ENCODE peak calls at places on chromosomes 12 and 14, in seven cellular contexts. I is uterus, C is endothelial cell of umbilical vein, R is sigmoid colon, L is stomach, Y is mammary epithelial cell, W is fibroblast of lung. F is an unnamed sample.
A peak's percentile ranks its signal among the peaks of the same experiment; 100 is the strongest.

GRCh38 chr12:125245601-125246345 is 180.5 kb downstream of the AACS start:
- DNase-seq in I (no peak), C (no peak), R (no peak), L (no peak), Y (no peak), W (no peak), F (no peak)

GRCh38 chr12:75655233-75655879 is 143.9 kb upstream of the KRR1 start:
- DNase-seq in I (no peak), C (no peak), R (no peak), L (no peak), Y (no peak), W (no peak), F (no peak)

GRCh38 chr14:80468331-80469122 is 257.2 kb upstream of the DIO2 start:
- DNase-seq in I (no peak), C (no peak), R (no peak), L (no peak), Y (no peak), W (no peak), F (no peak)

GRCh38 chr14:56561586-56561985 is 18.0 kb upstream of the TMEM260 start:
- DNase-seq in I (no peak), C (no peak), R (no peak), L (no peak), Y (no peak), W (no peak), F (no peak)

GRCh38 chr12:30806989-30807694 is 52.4 kb upstream of the CAPRIN2 start:
- DNase-seq in I (peak; percentile 33), C (peak; percentile 78), R (no peak), L (peak; percentile 41), Y (peak; percentile 54), W (peak; percentile 73), F (peak; percentile 46)

GRCh38 chr14:104116544-104117340 is 21.6 kb upstream of the KIF26A start:
- DNase-seq in I (peak; percentile 1), C (no peak), R (no peak), L (peak; percentile 85), Y (peak; percentile 63), W (no peak), F (peak; percentile 77)

GRCh38 chr12:91111366-91112321 is at the start of gene LUM:
- DNase-seq in I (peak; percentile 56), C (peak; percentile 6), R (no peak), L (no peak), Y (no peak), W (peak; percentile 80), F (no peak)

GRCh38 chr12:86249856-86250255 is 6.3 kb downstream of the MGAT4C start:
- DNase-seq in I (no peak), C (no peak), R (no peak), L (no peak), Y (no peak), W (peak; percentile 93), F (no peak)

GRCh38 chr14:97221572-97221971 is 424.4 kb downstream of the VRK1 start:
- DNase-seq in I (no peak), C (no peak), R (no peak), L (no peak), Y (no peak), W (no peak), F (no peak)

GRCh38 chr12:131950182-131950913 is 606 bp downstream of the EP400 start:
- DNase-seq in I (peak; percentile 29), C (peak; percentile 30), R (peak; percentile 70), L (peak; percentile 28), Y (peak; percentile 12), W (no peak), F (peak; percentile 21)

GRCh38 chr12:61272441-61272840 is 987.8 kb upstream of the USP15 start:
- DNase-seq in I (no peak), C (no peak), R (no peak), L (no peak), Y (peak; percentile 79), W (no peak), F (no peak)

GRCh38 chr12:66335746-66336145 is 33.5 kb downstream of the HELB start:
- DNase-seq in I (no peak), C (no peak), R (no peak), L (no peak), Y (no peak), W (no peak), F (no peak)

GRCh38 chr12:32870716-32871115 is 25.9 kb downstream of the PKP2 start:
- DNase-seq in I (no peak), C (no peak), R (no peak), L (no peak), Y (no peak), W (no peak), F (no peak)

GRCh38 chr12:132158677-132159554 is 14.7 kb downstream of the NOC4L start:
- DNase-seq in I (no peak), C (no peak), R (no peak), L (no peak), Y (peak; percentile 75), W (no peak), F (no peak)

GRCh38 chr12:69510176-69510827 is 40.1 kb downstream of the FRS2 start:
- DNase-seq in I (no peak), C (no peak), R (no peak), L (peak; percentile 50), Y (no peak), W (no peak), F (no peak)

GRCh38 chr12:119180380-119181040 is 1.8 kb downstream of the HSPB8 start:
- DNase-seq in I (peak; percentile 51), C (peak; percentile 51), R (peak; percentile 90), L (peak; percentile 31), Y (no peak), W (peak; percentile 74), F (no peak)

GRCh38 chr12:41014643-41015020 is 173.5 kb upstream of the PDZRN4 start:
- DNase-seq in I (no peak), C (peak; percentile 86), R (no peak), L (no peak), Y (peak; percentile 58), W (peak; percentile 76), F (peak; percentile 1)

GRCh38 chr12:124438415-124439056 is 128.9 kb downstream of the NCOR2 start:
- DNase-seq in I (no peak), C (no peak), R (no peak), L (no peak), Y (no peak), W (no peak), F (no peak)

GRCh38 chr14:50045039-50045711 is 71.2 kb downstream of the VCPKMT start:
- DNase-seq in I (peak; percentile 88), C (peak; percentile 69), R (peak; percentile 91), L (peak; percentile 87), Y (peak; percentile 62), W (peak; percentile 84), F (no peak)

GRCh38 chr12:56600753-56601152 is 29.4 kb downstream of the BAZ2A start:
- DNase-seq in I (no peak), C (no peak), R (no peak), L (no peak), Y (no peak), W (no peak), F (no peak)

GRCh38 chr12:112936264-112936663 is 2.0 kb upstream of the OAS3 start:
- DNase-seq in I (no peak), C (no peak), R (no peak), L (no peak), Y (peak; percentile 74), W (no peak), F (no peak)

GRCh38 chr12:67026847-67027246 is 242.3 kb upstream of the CAND1 start:
- DNase-seq in I (no peak), C (no peak), R (no peak), L (no peak), Y (no peak), W (no peak), F (no peak)

GRCh38 chr14:65479386-65479785 is 66.9 kb downstream of the FUT8 start:
- DNase-seq in I (no peak), C (no peak), R (no peak), L (no peak), Y (no peak), W (no peak), F (no peak)

GRCh38 chr14:65478596-65478995 is 66.1 kb downstream of the FUT8 start:
- DNase-seq in I (no peak), C (peak; percentile 64), R (no peak), L (no peak), Y (peak; percentile 70), W (peak; percentile 92), F (peak; percentile 28)

GRCh38 chr14:65476942-65477318 is 64.4 kb downstream of the FUT8 start:
- DNase-seq in I (no peak), C (no peak), R (no peak), L (no peak), Y (no peak), W (no peak), F (no peak)

GRCh38 chr14:65478017-65478416 is 65.5 kb downstream of the FUT8 start:
- DNase-seq in I (no peak), C (no peak), R (no peak), L (no peak), Y (no peak), W (no peak), F (no peak)

GRCh38 chr14:65476290-65476941 is 63.9 kb downstream of the FUT8 start:
- DNase-seq in I (no peak), C (no peak), R (no peak), L (no peak), Y (no peak), W (no peak), F (no peak)
- TF ChIP-seq CTCF in I (no peak), C (no peak), R (no peak), L (no peak), Y (no peak), W (no peak), F (no peak)

GRCh38 chr12:38907171-38907923 is 2.0 kb upstream of the CPNE8 start:
- DNase-seq in I (no peak), C (no peak), R (no peak), L (no peak), Y (peak; percentile 37), W (no peak), F (no peak)
- H3K27ac ChIP-seq in I (peak overlapping the region; percentile 85), C (no peak overlapping the region), R (peak overlapping the region; percentile 91), L (peak overlapping the region; percentile 93), Y (peak overlapping the region; percentile 16), W (no peak overlapping the region), F (peak overlapping the region; percentile 99)

DNA sequence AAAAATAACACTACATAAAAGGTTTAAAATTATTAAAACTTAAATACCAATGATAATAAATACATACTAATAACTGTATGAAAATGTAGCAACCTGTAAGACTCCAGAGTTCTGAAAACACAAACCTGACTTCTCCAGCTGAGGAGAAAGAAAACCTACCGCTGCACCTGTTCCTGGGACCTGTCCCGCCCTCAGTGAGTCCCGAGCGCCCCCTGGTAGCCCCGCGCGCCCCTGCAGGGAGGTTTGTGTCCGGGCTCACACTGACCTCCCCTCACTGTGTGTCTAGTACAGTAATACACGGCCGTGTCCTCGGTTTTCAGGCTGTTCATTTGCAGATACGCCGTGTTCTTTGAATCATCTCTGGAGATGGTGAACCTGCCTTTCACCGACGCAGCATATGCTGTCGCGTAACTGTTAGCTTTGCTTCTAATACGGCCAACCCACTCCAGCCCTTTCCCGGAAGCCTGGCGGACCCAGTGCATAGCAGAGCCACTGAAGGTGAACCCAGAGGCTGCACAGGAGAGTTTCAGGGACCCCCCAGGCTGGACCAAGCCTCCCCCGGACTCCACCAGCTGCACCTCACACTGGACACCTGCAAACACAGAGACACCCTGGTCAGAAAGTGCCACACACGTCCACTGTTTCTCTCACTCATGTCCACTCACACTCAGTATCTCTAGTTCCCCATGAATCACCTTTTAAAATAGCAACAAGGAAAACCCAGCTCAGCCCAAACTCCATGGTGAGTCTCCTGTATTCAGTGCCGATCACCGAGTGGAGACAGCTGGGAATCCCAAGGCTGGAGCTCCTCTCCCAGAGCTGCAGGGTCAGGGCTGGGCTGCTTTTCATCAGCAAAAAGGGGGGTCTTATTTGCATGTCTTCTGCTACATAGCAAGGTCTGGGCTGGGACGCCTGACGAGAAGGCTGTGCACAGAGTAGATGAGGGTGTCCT is 1276.3 kb downstream of the TMEM121 start:
- DNase-seq in I (no peak), C (no peak), R (no peak), L (no peak), Y (no peak), W (no peak), F (no peak)
- TF ChIP-seq CTCF in I (no peak), C (no peak), R (no peak), L (no peak), Y (no peak), W (no peak), F (no peak)

GRCh38 chr12:53560912-53561589 is 53.8 kb upstream of the NPFF start:
- DNase-seq in I (no peak), C (no peak), R (no peak), L (no peak), Y (no peak), W (no peak), F (no peak)
- H3K27ac ChIP-seq in I (peak overlapping the region; percentile 20), C (peak overlapping the region; percentile 96), R (peak overlapping the region; percentile 51), L (peak overlapping the region; percentile 48), Y (no peak overlapping the region), W (peak overlapping the region; percentile 48), F (no peak overlapping the region)

F was measured in RWPE1.